ENCODE peak calls at places on chromosome 7, in six cellular contexts. I, G, O, J, S and K are unnamed samples.

GRCh38 chr7:87480386-87480785 is 4.9 kb upstream of the ABCB4 start:
- DNase-seq in I (no peak), G (no peak), O (no peak), J (no peak), S (no peak), K (no peak)

GRCh38 chr7:157402911-157403534 is 66.2 kb downstream of the DNAJB6 start:
- DNase-seq in I (no peak), G (peak; percentile 46), O (no peak), J (no peak), S (no peak), K (no peak)

GRCh38 chr7:45457591-45457990 is 116.6 kb upstream of the ADCY1 start:
- DNase-seq in I (no peak), G (no peak), O (no peak), J (no peak), S (no peak), K (no peak)

GRCh38 chr7:136555933-136556332 is 312.5 kb upstream of the CHRM2 start:
- DNase-seq in I (no peak), G (no peak), O (no peak), J (no peak), S (no peak), K (no peak)

GRCh38 chr7:68858497-68858896 is 739.8 kb upstream of the AUTS2 start:
- DNase-seq in I (no peak), G (no peak), O (no peak), J (no peak), S (no peak), K (no peak)

GRCh38 chr7:80732635-80733034 is 94.2 kb downstream of the CD36 start:
- DNase-seq in I (no peak), G (no peak), O (no peak), J (no peak), S (no peak), K (no peak)

GRCh38 chr7:4196121-4196819 is 485.8 kb upstream of the FOXK1 start:
- DNase-seq in I (no peak), G (no peak), O (no peak), J (no peak), S (no peak), K (no peak)

GRCh38 chr7:152894295-152895170 is 135.0 kb downstream of the ACTR3B start:
- DNase-seq in I (no peak), G (no peak), O (no peak), J (no peak), S (no peak), K (no peak)

GRCh38 chr7:159067870-159068787 is 76.5 kb downstream of the VIPR2 start:
- DNase-seq in I (peak; percentile 27), G (peak; percentile 92), O (no peak), J (no peak), S (no peak), K (no peak)

GRCh38 chr7:77813180-77813579 is 14.6 kb downstream of the PHTF2 start:
- DNase-seq in I (no peak), G (no peak), O (no peak), J (no peak), S (no peak), K (no peak)

GRCh38 chr7:150341263-150342118 is at the start of gene RARRES2:
- DNase-seq in I (peak; percentile 53), G (peak; percentile 93), O (no peak), J (no peak), S (no peak), K (no peak)

GRCh38 chr7:150340024-150340749 is 1.2 kb downstream of the RARRES2 start:
- DNase-seq in I (peak; percentile 65), G (peak; percentile 79), O (no peak), J (no peak), S (no peak), K (no peak)

GRCh38 chr7:150340875-150341262 is 560 bp downstream of the RARRES2 start:
- DNase-seq in I (no peak), G (peak; percentile 68), O (no peak), J (no peak), S (no peak), K (no peak)

GRCh38 chr7:150343225-150343624 is 1.8 kb upstream of the RARRES2 start:
- DNase-seq in I (no peak), G (no peak), O (no peak), J (no peak), S (no peak), K (no peak)

GRCh38 chr7:150342119-150342405 is 633 bp upstream of the RARRES2 start:
- DNase-seq in I (no peak), G (no peak), O (no peak), J (no peak), S (no peak), K (no peak)
- H3K4me3 ChIP-seq in I (no peak overlapping the region), G (peak overlapping the region; percentile 76), O (no peak overlapping the region), J (no peak overlapping the region), S (no peak overlapping the region), K (peak overlapping the region; percentile 63)

DNA sequence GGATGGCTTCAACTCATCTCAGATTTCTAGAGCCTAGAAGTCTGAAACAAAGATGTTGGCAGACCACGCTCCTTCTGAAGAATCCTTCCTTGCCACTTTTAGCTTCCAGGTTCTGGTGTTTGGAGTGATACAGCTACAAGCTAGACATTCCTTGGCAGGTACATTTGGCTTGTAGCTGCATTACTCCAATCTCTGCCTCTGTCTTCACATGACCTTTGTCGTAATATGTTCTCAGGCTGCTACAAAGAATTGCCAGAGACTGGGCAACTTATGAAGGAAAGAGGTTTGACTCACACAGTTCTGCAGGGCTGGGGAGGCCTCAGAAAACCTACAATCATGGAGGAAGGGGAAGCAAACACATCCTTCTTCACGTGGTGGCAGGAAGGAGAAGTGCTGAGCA is 146.4 kb downstream of the GALNT17 start:
- DNase-seq in I (no peak), G (no peak), O (no peak), J (no peak), S (peak; percentile 13), K (peak; percentile 38)
- TF ChIP-seq POLR2AphosphoS5 in I (no peak), G (peak; percentile 50), O (no peak), J (no peak), S (peak; percentile 80), K (no peak)

DNA sequence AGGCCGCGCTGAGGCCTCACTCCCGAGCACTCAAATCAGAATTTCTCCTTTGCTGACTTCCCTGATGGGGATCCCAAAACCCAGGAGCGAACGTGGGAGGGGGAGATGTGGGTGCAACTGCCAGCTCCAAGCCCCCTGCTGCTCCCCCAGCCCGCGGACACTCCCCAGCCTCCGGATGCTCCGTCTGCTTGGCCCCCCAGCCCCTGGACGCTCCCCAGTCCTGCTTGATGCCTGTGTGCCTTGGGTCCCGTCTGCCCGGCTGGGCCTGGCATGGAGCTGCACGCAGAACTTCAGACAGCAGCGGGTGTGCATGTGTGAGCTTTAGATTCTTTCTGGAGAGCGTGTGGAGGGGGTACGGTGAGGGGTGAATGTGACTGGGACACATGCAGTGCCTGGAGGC is 4.7 kb upstream of the SHH start:
- DNase-seq in I (no peak), G (no peak), O (no peak), J (no peak), S (no peak), K (no peak)
- H3K4me3 ChIP-seq in I (no peak overlapping the region), G (no peak overlapping the region), O (no peak overlapping the region), J (no peak overlapping the region), S (no peak overlapping the region), K (no peak overlapping the region)

GRCh38 chr7:115274-115911 is 77.0 kb upstream of the FAM20C start:
- DNase-seq in I (no peak), G (peak; percentile 66), O (no peak), J (no peak), S (no peak), K (no peak)
- TF ChIP-seq POLR2AphosphoS5 in I (peak; percentile 30), G (peak; percentile 59), O (no peak), J (no peak), S (no peak), K (no peak)

GRCh38 chr7:12474035-12474434 is 70.4 kb upstream of the VWDE start:
- DNase-seq in I (no peak), G (no peak), O (no peak), J (no peak), S (no peak), K (no peak)

GRCh38 chr7:12470930-12471329 is 67.3 kb upstream of the VWDE start:
- DNase-seq in I (no peak), G (no peak), O (no peak), J (no peak), S (no peak), K (no peak)

GRCh38 chr7:12477620-12478019 is 74.0 kb upstream of the VWDE start:
- DNase-seq in I (no peak), G (no peak), O (no peak), J (no peak), S (no peak), K (no peak)

GRCh38 chr7:12475362-12476063 is 71.8 kb upstream of the VWDE start:
- DNase-seq in I (no peak), G (no peak), O (no peak), J (peak; percentile 23), S (no peak), K (no peak)
- H3K4me3 ChIP-seq in I (no peak overlapping the region), G (no peak overlapping the region), O (no peak overlapping the region), J (no peak overlapping the region), S (no peak overlapping the region), K (no peak overlapping the region)

GRCh38 chr7:30468791-30469190 is 9.8 kb downstream of the NOD1 start:
- DNase-seq in I (no peak), G (peak; percentile 76), O (no peak), J (no peak), S (no peak), K (peak; percentile 72)
- TF ChIP-seq POLR2AphosphoS5 in I (no peak), G (peak; percentile 4), O (no peak), J (no peak), S (no peak), K (peak; percentile 9)

DNA sequence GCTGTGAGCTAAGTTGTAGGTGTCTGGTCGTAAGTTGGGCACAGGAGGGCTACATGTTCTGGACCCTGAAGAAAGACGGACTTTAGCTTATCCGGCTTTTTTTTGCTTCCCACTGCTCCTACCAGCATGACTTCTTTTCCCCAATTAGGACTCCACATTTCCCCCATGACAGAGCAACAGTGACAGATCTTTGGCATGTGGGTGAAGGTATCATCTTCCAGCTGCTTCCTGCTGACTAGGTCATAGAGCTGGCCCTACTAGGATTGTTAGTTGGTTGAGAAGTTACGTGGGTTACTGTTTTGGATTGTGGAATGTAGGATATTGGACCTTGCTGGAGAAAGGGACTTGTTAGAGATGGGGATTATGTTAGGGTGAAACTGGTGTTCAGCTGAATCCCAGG is 21.4 kb downstream of the LANCL2 start:
- DNase-seq in I (no peak), G (no peak), O (no peak), J (no peak), S (no peak), K (no peak)
- H3K4me3 ChIP-seq in I (no peak overlapping the region), G (no peak overlapping the region), O (no peak overlapping the region), J (no peak overlapping the region), S (no peak overlapping the region), K (no peak overlapping the region)

GRCh38 chr7:122887198-122887597 is 938 bp upstream of the CADPS2 start:
- DNase-seq in I (peak; percentile 62), G (peak; percentile 78), O (no peak), J (peak; percentile 51), S (peak; percentile 79), K (peak; percentile 60)
- TF ChIP-seq POLR2AphosphoS5 in I (no peak), G (no peak), O (no peak), J (no peak), S (peak; percentile 48), K (no peak)

GRCh38 chr7:112963634-112964033 is 123.0 kb downstream of the GPR85 start:
- DNase-seq in I (no peak), G (no peak), O (no peak), J (no peak), S (no peak), K (no peak)
- H3K4me3 ChIP-seq in I (no peak overlapping the region), G (no peak overlapping the region), O (no peak overlapping the region), J (no peak overlapping the region), S (no peak overlapping the region), K (no peak overlapping the region)